ENCODE peak calls at places on chromosomes 6 and 20, in five cellular contexts. V, Y, R, A and Z are unnamed samples.

GRCh38 chr20:34887023-34887422 is 10.6 kb downstream of the ACSS2 start:
- DNase-seq in V (no peak), Y (no peak), R (no peak), A (no peak), Z (peak)

GRCh38 chr6:100593522-100593921 is 128.8 kb upstream of the SIM1 start:
- DNase-seq in V (no peak), Y (no peak), R (no peak), A (no peak), Z (no peak)

GRCh38 chr20:23086056-23086551 is at the start of gene CD93:
- DNase-seq in V (peak), Y (no peak), R (no peak), A (peak), Z (peak)

GRCh38 chr20:34042286-34042685 is 48.6 kb downstream of the RALY start:
- DNase-seq in V (no peak), Y (no peak), R (no peak), A (peak), Z (no peak)

GRCh38 chr6:33172307-33173227 is 19.7 kb downstream of the COL11A2 start:
- DNase-seq in V (peak), Y (no peak), R (peak), A (no peak), Z (peak)

GRCh38 chr6:17167327-17167979 is 65.6 kb downstream of the STMND1 start:
- DNase-seq in V (no peak), Y (no peak), R (peak), A (peak), Z (no peak)

GRCh38 chr6:105786449-105786848 is 299.7 kb upstream of the PRDM1 start:
- DNase-seq in V (no peak), Y (no peak), R (no peak), A (no peak), Z (no peak)

GRCh38 chr6:12266571-12266970 is 23.6 kb upstream of the EDN1 start:
- DNase-seq in V (no peak), Y (no peak), R (no peak), A (no peak), Z (no peak)

GRCh38 chr20:57142667-57143066 is 123.8 kb downstream of the BMP7 start:
- DNase-seq in V (no peak), Y (no peak), R (no peak), A (no peak), Z (no peak)

GRCh38 chr20:38221041-38221589 is 39.4 kb downstream of the KIAA1755 start:
- DNase-seq in V (peak), Y (peak), R (peak), A (peak), Z (peak)

GRCh38 chr20:63035284-63036185 is 28.8 kb upstream of the BHLHE23 start:
- DNase-seq in V (no peak), Y (no peak), R (peak), A (no peak), Z (peak)

GRCh38 chr20:24027229-24027628 is 38.6 kb upstream of the GGTLC1 start:
- DNase-seq in V (no peak), Y (peak), R (peak), A (peak), Z (peak)

GRCh38 chr20:57662313-57663240 is 42.4 kb upstream of the ZBP1 start:
- DNase-seq in V (no peak), Y (no peak), R (no peak), A (no peak), Z (no peak)

GRCh38 chr6:106184629-106185028 is 98.5 kb downstream of the PRDM1 start:
- DNase-seq in V (no peak), Y (no peak), R (no peak), A (no peak), Z (no peak)

GRCh38 chr20:1442304-1442703 is 24.3 kb downstream of the NSFL1C start:
- DNase-seq in V (no peak), Y (no peak), R (no peak), A (no peak), Z (no peak)

GRCh38 chr20:1438361-1438760 is 28.3 kb downstream of the NSFL1C start:
- DNase-seq in V (no peak), Y (no peak), R (no peak), A (no peak), Z (no peak)

GRCh38 chr20:1441133-1441532 is 25.5 kb downstream of the NSFL1C start:
- DNase-seq in V (no peak), Y (no peak), R (no peak), A (no peak), Z (no peak)

GRCh38 chr20:1437222-1437904 is 29.3 kb downstream of the NSFL1C start:
- DNase-seq in V (peak), Y (peak), R (peak), A (peak), Z (peak)

GRCh38 chr20:1440024-1440423 is 26.6 kb downstream of the NSFL1C start:
- DNase-seq in V (no peak), Y (no peak), R (no peak), A (no peak), Z (no peak)
- TF ChIP-seq CTCF in V (peak), Y (no peak), R (no peak), A (no peak), Z (peak)

GRCh38 chr6:143527677-143528076 is 16.2 kb upstream of the FUCA2 start:
- DNase-seq in V (no peak), Y (no peak), R (no peak), A (no peak), Z (no peak)

GRCh38 chr6:143528164-143528811 is 16.8 kb upstream of the FUCA2 start:
- DNase-seq in V (no peak), Y (no peak), R (no peak), A (no peak), Z (no peak)

GRCh38 chr6:143531720-143532504 is 20.4 kb upstream of the FUCA2 start:
- DNase-seq in V (no peak), Y (no peak), R (no peak), A (no peak), Z (no peak)

DNA sequence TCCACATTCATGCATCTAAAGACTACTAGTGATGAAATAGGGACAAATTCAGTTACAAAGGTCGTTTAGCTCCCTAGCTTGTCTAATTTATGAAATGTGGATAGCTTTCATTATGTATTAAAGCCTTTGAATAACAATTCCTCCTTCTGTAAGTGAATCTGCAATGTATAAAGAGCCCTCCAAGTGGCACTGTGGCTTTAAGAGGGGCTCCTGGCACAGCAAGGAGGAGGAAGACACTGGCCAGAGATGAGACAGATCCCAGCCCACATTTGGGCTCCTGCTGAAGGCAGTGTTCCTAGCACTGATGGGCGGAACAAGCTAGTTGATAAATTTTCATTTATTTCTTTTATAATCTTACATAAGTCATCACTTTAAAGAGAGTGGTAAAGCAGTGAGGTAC is 17.6 kb upstream of the FUCA2 start:
- DNase-seq in V (no peak), Y (no peak), R (no peak), A (no peak), Z (no peak)
- TF ChIP-seq CTCF in V (peak), Y (no peak), R (no peak), A (no peak), Z (no peak)

GRCh38 chr6:54493138-54493537 is 184.9 kb downstream of the TINAG start:
- DNase-seq in V (no peak), Y (no peak), R (no peak), A (no peak), Z (no peak)
- TF ChIP-seq CTCF in V (no peak), Y (no peak), R (no peak), A (no peak), Z (no peak)

GRCh38 chr20:8654486-8654885 is 414.4 kb upstream of the PLCB4 start:
- DNase-seq in V (no peak), Y (no peak), R (no peak), A (no peak), Z (no peak)
- TF ChIP-seq CTCF in V (no peak), Y (no peak), R (no peak), A (no peak), Z (no peak)